ENCODE peak calls at places on chromosome 15, in six cellular contexts. One of them, this sample, is unnamed.
A peak's percentile ranks its signal among the peaks of the same experiment; 100 is the strongest.

GRCh38 chr15:76978522-76979330 is 16.2 kb upstream of the PSTPIP1 start:
- DNase-seq in A673: no peak
- DNase-seq in naive thymus-derived CD4-positive, alpha-beta T cell: no peak
- DNase-seq in heart right ventricle: no peak
- DNase-seq in left lung: no peak
- DNase-seq in Caco-2: no peak
- DNase-seq in this sample: no peak

GRCh38 chr15:89908226-89908625 is 4.5 kb downstream of the ARPIN start:
- DNase-seq in heart right ventricle: no peak
- DNase-seq in left lung: no peak
- DNase-seq in naive thymus-derived CD4-positive, alpha-beta T cell: no peak
- DNase-seq in Caco-2: no peak
- DNase-seq in A673: no peak
- DNase-seq in this sample: no peak

GRCh38 chr15:89587955-89588354 is 12.7 kb downstream of the TICRR start:
- DNase-seq in naive thymus-derived CD4-positive, alpha-beta T cell: no peak
- DNase-seq in heart right ventricle: no peak
- DNase-seq in Caco-2: no peak
- DNase-seq in left lung: no peak
- DNase-seq in A673: peak; percentile 9
- DNase-seq in this sample: no peak

GRCh38 chr15:85583404-85584390 is 203.3 kb downstream of the AKAP13 start:
- DNase-seq in Caco-2: no peak
- DNase-seq in heart right ventricle: peak; percentile 61
- DNase-seq in A673: no peak
- DNase-seq in left lung: peak; percentile 76
- DNase-seq in naive thymus-derived CD4-positive, alpha-beta T cell: no peak
- DNase-seq in this sample: no peak

GRCh38 chr15:26453914-26454313 is 319.0 kb downstream of the GABRB3 start:
- DNase-seq in A673: no peak
- DNase-seq in Caco-2: no peak
- DNase-seq in naive thymus-derived CD4-positive, alpha-beta T cell: no peak
- DNase-seq in heart right ventricle: no peak
- DNase-seq in left lung: no peak
- DNase-seq in this sample: no peak

GRCh38 chr15:87477759-87478687 is 778.5 kb downstream of the NTRK3 start:
- DNase-seq in left lung: peak; percentile 33
- DNase-seq in Caco-2: no peak
- DNase-seq in naive thymus-derived CD4-positive, alpha-beta T cell: no peak
- DNase-seq in A673: peak; percentile 3
- DNase-seq in heart right ventricle: peak; percentile 57
- DNase-seq in this sample: no peak

GRCh38 chr15:90789496-90789895 is 72.3 kb downstream of the BLM start:
- DNase-seq in left lung: no peak
- DNase-seq in Caco-2: no peak
- DNase-seq in A673: no peak
- DNase-seq in naive thymus-derived CD4-positive, alpha-beta T cell: no peak
- DNase-seq in heart right ventricle: no peak
- DNase-seq in this sample: no peak

GRCh38 chr15:42046597-42046996 is 25.8 kb upstream of the PLA2G4E start:
- DNase-seq in Caco-2: peak; percentile 88
- DNase-seq in A673: no peak
- DNase-seq in naive thymus-derived CD4-positive, alpha-beta T cell: peak; percentile 3
- DNase-seq in heart right ventricle: no peak
- DNase-seq in left lung: no peak
- DNase-seq in this sample: no peak

GRCh38 chr15:87623832-87624231 is 632.7 kb downstream of the NTRK3 start:
- DNase-seq in Caco-2: no peak
- DNase-seq in naive thymus-derived CD4-positive, alpha-beta T cell: no peak
- DNase-seq in A673: peak; percentile 18
- DNase-seq in left lung: no peak
- DNase-seq in heart right ventricle: no peak
- DNase-seq in this sample: no peak

GRCh38 chr15:51051776-51052175 is 42.9 kb downstream of the TNFAIP8L3 start:
- DNase-seq in heart right ventricle: peak; percentile 64
- DNase-seq in Caco-2: no peak
- DNase-seq in naive thymus-derived CD4-positive, alpha-beta T cell: no peak
- DNase-seq in left lung: peak; percentile 43
- DNase-seq in A673: peak; percentile 5
- DNase-seq in this sample: no peak

GRCh38 chr15:65212097-65212496 is 824 bp upstream of the CILP start:
- DNase-seq in left lung: no peak
- DNase-seq in heart right ventricle: no peak
- DNase-seq in naive thymus-derived CD4-positive, alpha-beta T cell: peak; percentile 33
- DNase-seq in A673: peak; percentile 44
- DNase-seq in Caco-2: peak; percentile 49
- DNase-seq in this sample: no peak

GRCh38 chr15:63402498-63403253 is 21.0 kb upstream of the CA12 start:
- DNase-seq in heart right ventricle: no peak
- DNase-seq in left lung: no peak
- DNase-seq in Caco-2: no peak
- DNase-seq in A673: peak; percentile 67
- DNase-seq in naive thymus-derived CD4-positive, alpha-beta T cell: no peak
- DNase-seq in this sample: no peak

GRCh38 chr15:70507772-70508351 is 255.5 kb downstream of the UACA start:
- DNase-seq in A673: no peak
- DNase-seq in Caco-2: peak; percentile 77
- DNase-seq in naive thymus-derived CD4-positive, alpha-beta T cell: no peak
- DNase-seq in left lung: peak; percentile 76
- DNase-seq in heart right ventricle: no peak
- DNase-seq in this sample: no peak

GRCh38 chr15:42367041-42367440 is 7.7 kb downstream of the CAPN3 start:
- DNase-seq in heart right ventricle: no peak
- DNase-seq in naive thymus-derived CD4-positive, alpha-beta T cell: no peak
- DNase-seq in A673: no peak
- DNase-seq in left lung: peak; percentile 56
- DNase-seq in Caco-2: no peak
- DNase-seq in this sample: no peak

GRCh38 chr15:85155857-85156256 is 174.2 kb downstream of the PDE8A start:
- DNase-seq in heart right ventricle: no peak
- DNase-seq in left lung: no peak
- DNase-seq in Caco-2: no peak
- DNase-seq in naive thymus-derived CD4-positive, alpha-beta T cell: no peak
- DNase-seq in A673: no peak
- DNase-seq in this sample: no peak

GRCh38 chr15:43799945-43800285 is at the start of gene SERINC4:
- DNase-seq in Caco-2: no peak
- DNase-seq in heart right ventricle: no peak
- DNase-seq in A673: no peak
- DNase-seq in left lung: no peak
- DNase-seq in naive thymus-derived CD4-positive, alpha-beta T cell: no peak
- DNase-seq in this sample: no peak

GRCh38 chr15:98375513-98376360 is 272.6 kb upstream of the IGF1R start:
- DNase-seq in heart right ventricle: no peak
- DNase-seq in Caco-2: no peak
- DNase-seq in left lung: no peak
- DNase-seq in A673: no peak
- DNase-seq in naive thymus-derived CD4-positive, alpha-beta T cell: no peak
- DNase-seq in this sample: no peak

GRCh38 chr15:63931556-63931955 is 97.8 kb upstream of the HERC1 start:
- DNase-seq in naive thymus-derived CD4-positive, alpha-beta T cell: no peak
- DNase-seq in Caco-2: no peak
- DNase-seq in A673: no peak
- DNase-seq in left lung: no peak
- DNase-seq in heart right ventricle: no peak
- DNase-seq in this sample: no peak

GRCh38 chr15:20272422-20273184 is 269.0 kb downstream of the GOLGA6L6 start:
- DNase-seq in Caco-2: no peak
- DNase-seq in naive thymus-derived CD4-positive, alpha-beta T cell: no peak
- DNase-seq in left lung: no peak
- DNase-seq in A673: no peak
- DNase-seq in heart right ventricle: no peak
- DNase-seq in this sample: no peak
- H3K9me3 ChIP-seq in Caco-2: peaks cover 9% of the 10 kb centered on the region
- H3K9me3 ChIP-seq in naive thymus-derived CD4-positive, alpha-beta T cell: no peaks in the 10 kb centered on the region
- H3K9me3 ChIP-seq in left lung: peaks cover 23% of the 10 kb centered on the region
- H3K9me3 ChIP-seq in A673: peaks cover 76% of the 10 kb centered on the region
- H3K9me3 ChIP-seq in heart right ventricle: no peaks in the 10 kb centered on the region
- H3K9me3 ChIP-seq in this sample: no peaks in the 10 kb centered on the region

DNA sequence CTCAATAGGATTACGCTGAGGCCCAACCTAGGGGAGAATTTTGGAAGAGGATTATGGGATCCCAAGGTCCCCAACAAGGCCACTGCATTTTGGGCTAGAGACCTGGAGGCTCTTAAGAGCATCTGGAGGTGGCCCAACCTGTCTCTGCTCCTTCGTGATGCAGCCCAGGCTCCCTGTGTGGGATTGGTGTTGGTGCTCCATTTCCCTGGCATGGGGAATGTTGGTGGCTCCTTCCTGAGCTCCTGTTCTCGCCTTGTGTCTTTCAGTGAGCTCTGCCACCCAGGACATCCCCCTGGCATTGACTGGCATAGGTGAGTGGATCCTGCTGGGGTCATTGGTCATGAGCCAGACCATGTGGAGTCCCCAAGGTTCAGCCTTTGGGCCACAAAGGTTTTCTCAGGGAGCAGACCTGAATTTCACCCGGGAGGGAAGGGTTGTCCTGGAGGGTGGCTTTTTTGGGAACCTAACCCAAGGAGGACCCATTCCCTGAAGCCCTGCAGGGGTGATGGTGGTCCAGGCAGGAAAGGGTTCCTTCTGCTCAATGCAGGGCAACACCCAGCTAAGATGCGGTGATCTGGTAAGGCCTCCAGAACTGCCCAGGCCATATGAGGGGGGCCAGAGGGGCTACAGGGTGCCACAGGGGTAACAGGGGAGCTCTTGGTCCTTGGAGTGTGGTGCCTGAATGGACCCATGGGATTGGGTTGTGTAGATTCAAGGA is 202.5 kb downstream of the UBE3A start:
- DNase-seq in heart right ventricle: no peak
- DNase-seq in A673: no peak
- DNase-seq in left lung: no peak
- DNase-seq in Caco-2: no peak
- DNase-seq in naive thymus-derived CD4-positive, alpha-beta T cell: no peak
- DNase-seq in this sample: no peak
- H3K9me3 ChIP-seq in heart right ventricle: no peaks in the 10 kb centered on the region
- H3K9me3 ChIP-seq in A673: peaks cover 40% of the 10 kb centered on the region
- H3K9me3 ChIP-seq in left lung: peaks cover 96% of the 10 kb centered on the region
- H3K9me3 ChIP-seq in Caco-2: peaks cover 28% of the 10 kb centered on the region
- H3K9me3 ChIP-seq in naive thymus-derived CD4-positive, alpha-beta T cell: no peaks in the 10 kb centered on the region
- H3K9me3 ChIP-seq in this sample: no peaks in the 10 kb centered on the region

GRCh38 chr15:23628612-23629233 is 18.9 kb downstream of the MAGEL2 start:
- DNase-seq in Caco-2: no peak
- DNase-seq in A673: no peak
- DNase-seq in naive thymus-derived CD4-positive, alpha-beta T cell: no peak
- DNase-seq in heart right ventricle: no peak
- DNase-seq in left lung: no peak
- DNase-seq in this sample: no peak

GRCh38 chr15:23629234-23629805 is 18.3 kb downstream of the MAGEL2 start:
- DNase-seq in left lung: no peak
- DNase-seq in heart right ventricle: no peak
- DNase-seq in A673: peak; percentile 2
- DNase-seq in naive thymus-derived CD4-positive, alpha-beta T cell: no peak
- DNase-seq in Caco-2: no peak
- DNase-seq in this sample: no peak
- H3K9me3 ChIP-seq in left lung: no peaks in the 10 kb centered on the region
- H3K9me3 ChIP-seq in heart right ventricle: no peaks in the 10 kb centered on the region
- H3K9me3 ChIP-seq in A673: peaks cover 9% of the 10 kb centered on the region
- H3K9me3 ChIP-seq in naive thymus-derived CD4-positive, alpha-beta T cell: no peaks in the 10 kb centered on the region
- H3K9me3 ChIP-seq in Caco-2: no peaks in the 10 kb centered on the region
- H3K9me3 ChIP-seq in this sample: no peaks in the 10 kb centered on the region

GRCh38 chr15:56227780-56228179 is 15.9 kb downstream of the RFX7 start:
- DNase-seq in Caco-2: no peak
- DNase-seq in left lung: no peak
- DNase-seq in naive thymus-derived CD4-positive, alpha-beta T cell: no peak
- DNase-seq in A673: no peak
- DNase-seq in heart right ventricle: no peak
- DNase-seq in this sample: no peak

GRCh38 chr15:56232058-56232457 is 11.6 kb downstream of the RFX7 start:
- DNase-seq in A673: no peak
- DNase-seq in Caco-2: no peak
- DNase-seq in heart right ventricle: no peak
- DNase-seq in naive thymus-derived CD4-positive, alpha-beta T cell: no peak
- DNase-seq in left lung: no peak
- DNase-seq in this sample: no peak

GRCh38 chr15:56227315-56227714 is 16.4 kb downstream of the RFX7 start:
- DNase-seq in A673: no peak
- DNase-seq in naive thymus-derived CD4-positive, alpha-beta T cell: no peak
- DNase-seq in heart right ventricle: no peak
- DNase-seq in Caco-2: no peak
- DNase-seq in left lung: no peak
- DNase-seq in this sample: no peak

GRCh38 chr15:56228352-56228751 is 15.3 kb downstream of the RFX7 start:
- DNase-seq in naive thymus-derived CD4-positive, alpha-beta T cell: no peak
- DNase-seq in left lung: no peak
- DNase-seq in A673: no peak
- DNase-seq in heart right ventricle: no peak
- DNase-seq in Caco-2: no peak
- DNase-seq in this sample: no peak

GRCh38 chr15:56228854-56229253 is 14.8 kb downstream of the RFX7 start:
- DNase-seq in naive thymus-derived CD4-positive, alpha-beta T cell: no peak
- DNase-seq in A673: no peak
- DNase-seq in Caco-2: no peak
- DNase-seq in heart right ventricle: no peak
- DNase-seq in left lung: no peak
- DNase-seq in this sample: no peak
- H3K9me3 ChIP-seq in naive thymus-derived CD4-positive, alpha-beta T cell: no peaks in the 10 kb centered on the region
- H3K9me3 ChIP-seq in A673: peaks cover 61% of the 10 kb centered on the region
- H3K9me3 ChIP-seq in Caco-2: peaks cover 16% of the 10 kb centered on the region
- H3K9me3 ChIP-seq in heart right ventricle: no peaks in the 10 kb centered on the region
- H3K9me3 ChIP-seq in left lung: peaks cover 51% of the 10 kb centered on the region
- H3K9me3 ChIP-seq in this sample: peaks cover 9% of the 10 kb centered on the region

DNA sequence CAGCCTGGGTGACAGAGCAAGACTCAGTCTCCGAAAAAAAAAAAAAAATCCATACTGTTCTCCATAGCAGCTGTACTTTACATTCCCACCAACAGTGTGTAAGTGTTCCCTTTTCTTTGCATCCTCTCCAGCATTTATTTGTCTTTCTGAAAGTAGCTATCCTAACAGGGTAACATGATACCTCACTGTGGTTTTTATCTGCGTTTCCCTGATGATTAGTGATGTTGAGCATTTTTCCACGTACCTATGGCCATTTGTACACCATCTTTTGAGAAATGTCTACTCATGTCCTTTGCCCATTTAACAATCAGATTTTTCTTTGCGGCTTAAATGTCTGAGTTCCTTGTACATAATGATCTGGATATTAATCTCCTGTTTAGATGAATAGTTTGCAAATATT is 119.3 kb downstream of the RFX7 start:
- DNase-seq in A673: no peak
- DNase-seq in heart right ventricle: no peak
- DNase-seq in naive thymus-derived CD4-positive, alpha-beta T cell: no peak
- DNase-seq in left lung: no peak
- DNase-seq in Caco-2: no peak
- DNase-seq in this sample: no peak
- H3K9me3 ChIP-seq in A673: peaks cover 22% of the 10 kb centered on the region
- H3K9me3 ChIP-seq in heart right ventricle: no peaks in the 10 kb centered on the region
- H3K9me3 ChIP-seq in naive thymus-derived CD4-positive, alpha-beta T cell: no peaks in the 10 kb centered on the region
- H3K9me3 ChIP-seq in left lung: peaks cover 65% of the 10 kb centered on the region
- H3K9me3 ChIP-seq in Caco-2: peaks cover 18% of the 10 kb centered on the region
- H3K9me3 ChIP-seq in this sample: peaks cover 3% of the 10 kb centered on the region

DNA sequence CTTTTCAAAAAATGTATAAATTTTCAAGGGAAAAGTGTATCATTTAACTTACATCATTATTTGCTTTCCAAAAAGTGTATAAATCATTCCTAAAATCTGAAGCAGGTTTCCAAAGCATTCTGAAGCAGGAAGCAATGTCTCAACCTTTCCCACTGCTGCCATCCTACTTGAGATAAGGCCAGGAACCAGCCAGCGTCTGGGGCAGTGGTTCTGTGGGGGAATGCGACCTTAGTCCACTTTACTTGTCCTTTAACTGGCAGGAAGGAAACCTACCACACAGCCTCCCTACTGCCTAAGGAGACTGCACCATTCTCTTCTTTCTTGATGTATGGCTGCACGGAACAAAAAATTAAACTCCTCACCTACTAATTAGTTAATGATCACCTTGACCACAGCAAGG is 3.7 kb downstream of the SORD start:
- DNase-seq in heart right ventricle: no peak
- DNase-seq in left lung: no peak
- DNase-seq in Caco-2: no peak
- DNase-seq in A673: no peak
- DNase-seq in naive thymus-derived CD4-positive, alpha-beta T cell: no peak
- DNase-seq in this sample: no peak
- H3K9me3 ChIP-seq in heart right ventricle: no peaks in the 10 kb centered on the region
- H3K9me3 ChIP-seq in left lung: no peaks in the 10 kb centered on the region
- H3K9me3 ChIP-seq in Caco-2: no peaks in the 10 kb centered on the region
- H3K9me3 ChIP-seq in A673: no peaks in the 10 kb centered on the region
- H3K9me3 ChIP-seq in naive thymus-derived CD4-positive, alpha-beta T cell: no peaks in the 10 kb centered on the region
- H3K9me3 ChIP-seq in this sample: no peaks in the 10 kb centered on the region